ENCODE peak calls at places on chromosomes 6 and 20, in seven cellular contexts. B is sigmoid colon, V is fibroblast of lung, A is psoas muscle, H is ascending aorta, N is endodermal cell, C is tibial nerve. E is an unnamed sample. For H3K4me1 and H3K27me3, the result is how much of the 10 kb centered on the place peaks cover.

GRCh38 chr6:45156075-45156474 is 172.1 kb upstream of the RUNX2 start:
- DNase-seq in C (no peak), N (no peak), V (peak), H (no peak), A (no peak), B (no peak), E (no peak)

GRCh38 chr6:5632348-5632935 is 371.1 kb downstream of the FARS2 start:
- DNase-seq in A (no peak), V (no peak), C (no peak), B (no peak), N (no peak), H (no peak), E (no peak)

GRCh38 chr20:49597825-49598395 is 30.0 kb upstream of the PTGIS start:
- DNase-seq in V (no peak), C (no peak), B (no peak), N (no peak), H (no peak), A (no peak), E (no peak)

GRCh38 chr6:112979830-112980229 is 632.7 kb downstream of the RFPL4B start:
- DNase-seq in C (no peak), A (no peak), N (no peak), B (no peak), H (no peak), V (peak), E (no peak)

GRCh38 chr20:40431611-40432010 is 257.4 kb downstream of the MAFB start:
- DNase-seq in H (no peak), N (no peak), V (no peak), C (no peak), B (no peak), A (no peak), E (no peak)

GRCh38 chr20:38109025-38109541 is 56.0 kb downstream of the TGM2 start:
- DNase-seq in A (peak), C (no peak), B (peak), N (peak), H (no peak), V (peak), E (no peak)

GRCh38 chr20:17731233-17731632 is 31.5 kb downstream of the BANF2 start:
- DNase-seq in C (no peak), B (no peak), A (no peak), V (no peak), H (no peak), N (no peak), E (no peak)

GRCh38 chr6:114000066-114000465 is 29.1 kb upstream of the HDAC2 start:
- DNase-seq in C (no peak), B (no peak), H (no peak), A (no peak), V (peak), N (no peak), E (no peak)

GRCh38 chr20:61391812-61392520 is 139.9 kb downstream of the CDH4 start:
- DNase-seq in V (peak), A (no peak), H (no peak), N (peak), B (no peak), C (no peak), E (no peak)

GRCh38 chr6:24961852-24962251 is 26.1 kb upstream of the RIPOR2 start:
- DNase-seq in H (no peak), B (no peak), A (no peak), N (no peak), V (no peak), C (no peak), E (no peak)
- H3K4me1 ChIP-seq in H (under half), B (under half), A (under half), N (under half), V (under half), C (under half), E (half or more)

GRCh38 chr20:24987873-24988835 is 4.4 kb downstream of the APMAP start:
- DNase-seq in V (no peak), C (no peak), A (no peak), B (peak), H (peak), N (peak), E (no peak)
- TF ChIP-seq CTCF in V (no peak), C (no peak), A (no peak), B (no peak), H (no peak), N (no peak), E (no peak)

GRCh38 chr20:45104786-45105185 is 3.9 kb upstream of the KCNS1 start:
- DNase-seq in C (no peak), V (peak), A (no peak), B (no peak), N (no peak), H (no peak), E (no peak)

GRCh38 chr20:45103072-45103471 is 2.1 kb upstream of the KCNS1 start:
- DNase-seq in A (no peak), C (no peak), H (no peak), N (peak), V (no peak), B (no peak), E (no peak)

GRCh38 chr20:45100563-45101245 is at the start of gene KCNS1:
- DNase-seq in C (no peak), A (no peak), N (peak), V (peak), B (no peak), H (no peak), E (peak)

GRCh38 chr20:45098096-45098773 is 2.7 kb downstream of the KCNS1 start:
- DNase-seq in H (no peak), V (peak), B (no peak), N (peak), A (no peak), C (no peak), E (no peak)

DNA sequence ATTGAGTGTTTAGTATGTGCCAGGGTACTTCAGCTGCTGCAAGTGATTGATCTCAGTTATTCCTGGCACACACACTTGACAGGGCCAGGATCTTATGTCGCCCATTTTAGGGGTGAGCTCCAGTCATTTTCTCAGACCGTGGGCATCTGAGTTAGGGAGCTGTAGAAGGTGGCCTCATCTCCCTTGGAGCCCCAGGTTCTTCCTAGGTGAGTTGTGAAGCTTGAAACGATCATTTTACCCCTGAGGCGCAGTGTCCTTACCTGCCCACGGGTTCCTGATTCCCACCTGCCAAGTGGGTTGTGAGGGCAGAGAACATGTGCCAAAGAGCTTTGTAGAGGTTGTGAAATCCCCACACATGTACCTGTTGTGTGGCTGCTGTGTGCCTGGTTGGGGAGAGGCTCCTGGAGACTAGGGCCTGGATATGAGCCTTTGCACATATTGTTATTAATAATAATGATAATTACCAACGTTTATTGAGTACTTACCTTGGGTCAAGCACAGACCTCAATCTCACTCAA is 465 bp upstream of the KCNS1 start:
- DNase-seq in C (no peak), H (no peak), V (no peak), N (no peak), B (no peak), A (no peak), E (no peak)
- H3K27me3 ChIP-seq in C (under half), H (under half), V (under half), N (under half), B (under half), A (under half), E (under half)

GRCh38 chr20:31712112-31712553 is 10.5 kb downstream of the BCL2L1 start:
- DNase-seq in B (peak), C (no peak), H (peak), N (no peak), V (no peak), A (no peak), E (no peak)
- H3K4me1 ChIP-seq in B (half or more), C (half or more), H (half or more), N (under half), V (under half), A (half or more), E (under half)

E was measured in CD8-positive, alpha-beta T cell.